ENCODE peak calls at places on chromosome 18, in six cellular contexts. One of them, this sample, is unnamed.

GRCh38 chr18:28045176-28045810 is 131.6 kb downstream of the CDH2 start:
- DNase-seq in vagina: no peak
- DNase-seq in stomach: no peak
- DNase-seq in endothelial cell of umbilical vein: peak
- DNase-seq in suprapubic skin: no peak
- DNase-seq in spleen: no peak
- DNase-seq in this sample: no peak

GRCh38 chr18:70468861-70469570 is 180.2 kb downstream of the SOCS6 start:
- DNase-seq in vagina: no peak
- DNase-seq in suprapubic skin: no peak
- DNase-seq in endothelial cell of umbilical vein: no peak
- DNase-seq in stomach: no peak
- DNase-seq in spleen: no peak
- DNase-seq in this sample: no peak

GRCh38 chr18:57436193-57436964 is 1.2 kb downstream of the ONECUT2 start:
- DNase-seq in stomach: no peak
- DNase-seq in spleen: no peak
- DNase-seq in endothelial cell of umbilical vein: no peak
- DNase-seq in vagina: no peak
- DNase-seq in suprapubic skin: no peak
- DNase-seq in this sample: no peak

GRCh38 chr18:37452697-37453385 is 112.8 kb downstream of the CELF4 start:
- DNase-seq in endothelial cell of umbilical vein: no peak
- DNase-seq in vagina: no peak
- DNase-seq in stomach: no peak
- DNase-seq in spleen: no peak
- DNase-seq in suprapubic skin: no peak
- DNase-seq in this sample: no peak

GRCh38 chr18:50619833-50620232 is 59.9 kb downstream of the MAPK4 start:
- DNase-seq in spleen: no peak
- DNase-seq in suprapubic skin: no peak
- DNase-seq in endothelial cell of umbilical vein: no peak
- DNase-seq in vagina: no peak
- DNase-seq in stomach: no peak
- DNase-seq in this sample: no peak

GRCh38 chr18:56235773-56236115 is 402.6 kb downstream of the TXNL1 start:
- DNase-seq in stomach: no peak
- DNase-seq in suprapubic skin: no peak
- DNase-seq in vagina: no peak
- DNase-seq in endothelial cell of umbilical vein: no peak
- DNase-seq in spleen: no peak
- DNase-seq in this sample: no peak

GRCh38 chr18:69996417-69996816 is 48.7 kb upstream of the CD226 start:
- DNase-seq in suprapubic skin: no peak
- DNase-seq in vagina: no peak
- DNase-seq in stomach: no peak
- DNase-seq in endothelial cell of umbilical vein: no peak
- DNase-seq in spleen: no peak
- DNase-seq in this sample: no peak

GRCh38 chr18:55839350-55839749 is 251.4 kb upstream of the TCF4 start:
- DNase-seq in endothelial cell of umbilical vein: no peak
- DNase-seq in vagina: no peak
- DNase-seq in suprapubic skin: no peak
- DNase-seq in stomach: no peak
- DNase-seq in spleen: no peak
- DNase-seq in this sample: no peak

GRCh38 chr18:78406743-78407455 is 572.7 kb upstream of the SALL3 start:
- DNase-seq in stomach: peak
- DNase-seq in endothelial cell of umbilical vein: no peak
- DNase-seq in spleen: peak
- DNase-seq in suprapubic skin: no peak
- DNase-seq in vagina: no peak
- DNase-seq in this sample: no peak

GRCh38 chr18:34730774-34731173 is 20.7 kb downstream of the DTNA start:
- DNase-seq in suprapubic skin: no peak
- DNase-seq in spleen: no peak
- DNase-seq in endothelial cell of umbilical vein: no peak
- DNase-seq in stomach: no peak
- DNase-seq in vagina: no peak
- DNase-seq in this sample: no peak

GRCh38 chr18:46294325-46294724 is 190.1 kb downstream of the HAUS1 start:
- DNase-seq in endothelial cell of umbilical vein: no peak
- DNase-seq in vagina: no peak
- DNase-seq in stomach: no peak
- DNase-seq in suprapubic skin: no peak
- DNase-seq in spleen: no peak
- DNase-seq in this sample: no peak

GRCh38 chr18:23225518-23225917 is 90.2 kb downstream of the CABLES1 start:
- DNase-seq in suprapubic skin: no peak
- DNase-seq in vagina: no peak
- DNase-seq in endothelial cell of umbilical vein: peak
- DNase-seq in spleen: no peak
- DNase-seq in stomach: no peak
- DNase-seq in this sample: no peak

GRCh38 chr18:23281626-23282436 is 146.5 kb downstream of the CABLES1 start:
- DNase-seq in vagina: no peak
- DNase-seq in stomach: no peak
- DNase-seq in suprapubic skin: no peak
- DNase-seq in spleen: no peak
- DNase-seq in endothelial cell of umbilical vein: peak
- DNase-seq in this sample: no peak

GRCh38 chr18:77054288-77054605 is 78.3 kb downstream of the MBP start:
- DNase-seq in suprapubic skin: no peak
- DNase-seq in vagina: no peak
- DNase-seq in spleen: peak
- DNase-seq in endothelial cell of umbilical vein: no peak
- DNase-seq in stomach: no peak
- DNase-seq in this sample: no peak

GRCh38 chr18:12838178-12838634 is 45.8 kb downstream of the PTPN2 start:
- DNase-seq in spleen: no peak
- DNase-seq in stomach: peak
- DNase-seq in suprapubic skin: no peak
- DNase-seq in vagina: no peak
- DNase-seq in endothelial cell of umbilical vein: no peak
- DNase-seq in this sample: no peak

GRCh38 chr18:63363951-63364350 is 3.1 kb downstream of the KDSR start:
- DNase-seq in spleen: no peak
- DNase-seq in stomach: no peak
- DNase-seq in suprapubic skin: no peak
- DNase-seq in vagina: no peak
- DNase-seq in endothelial cell of umbilical vein: no peak
- DNase-seq in this sample: no peak

GRCh38 chr18:62396381-62396780 is 71.3 kb downstream of the TNFRSF11A start:
- DNase-seq in suprapubic skin: no peak
- DNase-seq in spleen: no peak
- DNase-seq in stomach: no peak
- DNase-seq in vagina: no peak
- DNase-seq in endothelial cell of umbilical vein: no peak
- DNase-seq in this sample: no peak

GRCh38 chr18:58756596-58757240 is 85.5 kb downstream of the MALT1 start:
- DNase-seq in spleen: peak
- DNase-seq in endothelial cell of umbilical vein: no peak
- DNase-seq in vagina: peak
- DNase-seq in suprapubic skin: no peak
- DNase-seq in stomach: no peak
- DNase-seq in this sample: peak

GRCh38 chr18:13136056-13136688 is 82.4 kb upstream of the LDLRAD4 start:
- DNase-seq in suprapubic skin: no peak
- DNase-seq in stomach: no peak
- DNase-seq in endothelial cell of umbilical vein: no peak
- DNase-seq in spleen: peak
- DNase-seq in vagina: no peak
- DNase-seq in this sample: no peak

GRCh38 chr18:66682855-66683322 is 79.0 kb upstream of the CDH19 start:
- DNase-seq in endothelial cell of umbilical vein: peak
- DNase-seq in stomach: no peak
- DNase-seq in spleen: no peak
- DNase-seq in vagina: no peak
- DNase-seq in suprapubic skin: no peak
- DNase-seq in this sample: no peak

GRCh38 chr18:42545825-42546224 is 569.7 kb downstream of the RIT2 start:
- DNase-seq in spleen: no peak
- DNase-seq in endothelial cell of umbilical vein: no peak
- DNase-seq in stomach: no peak
- DNase-seq in suprapubic skin: no peak
- DNase-seq in vagina: no peak
- DNase-seq in this sample: no peak

GRCh38 chr18:8707946-8708345 is 2.6 kb downstream of the MTCL1 start:
- DNase-seq in vagina: no peak
- DNase-seq in endothelial cell of umbilical vein: no peak
- DNase-seq in stomach: no peak
- DNase-seq in suprapubic skin: no peak
- DNase-seq in spleen: no peak
- DNase-seq in this sample: no peak

GRCh38 chr18:8711736-8712135 is 6.4 kb downstream of the MTCL1 start:
- DNase-seq in spleen: no peak
- DNase-seq in stomach: no peak
- DNase-seq in suprapubic skin: no peak
- DNase-seq in vagina: no peak
- DNase-seq in endothelial cell of umbilical vein: no peak
- DNase-seq in this sample: peak

GRCh38 chr18:8706981-8707940 is 1.9 kb downstream of the MTCL1 start:
- DNase-seq in vagina: no peak
- DNase-seq in suprapubic skin: no peak
- DNase-seq in stomach: peak
- DNase-seq in spleen: peak
- DNase-seq in endothelial cell of umbilical vein: peak
- DNase-seq in this sample: peak

GRCh38 chr18:8708670-8709069 is 3.3 kb downstream of the MTCL1 start:
- DNase-seq in spleen: no peak
- DNase-seq in vagina: no peak
- DNase-seq in endothelial cell of umbilical vein: no peak
- DNase-seq in stomach: no peak
- DNase-seq in suprapubic skin: no peak
- DNase-seq in this sample: no peak

DNA sequence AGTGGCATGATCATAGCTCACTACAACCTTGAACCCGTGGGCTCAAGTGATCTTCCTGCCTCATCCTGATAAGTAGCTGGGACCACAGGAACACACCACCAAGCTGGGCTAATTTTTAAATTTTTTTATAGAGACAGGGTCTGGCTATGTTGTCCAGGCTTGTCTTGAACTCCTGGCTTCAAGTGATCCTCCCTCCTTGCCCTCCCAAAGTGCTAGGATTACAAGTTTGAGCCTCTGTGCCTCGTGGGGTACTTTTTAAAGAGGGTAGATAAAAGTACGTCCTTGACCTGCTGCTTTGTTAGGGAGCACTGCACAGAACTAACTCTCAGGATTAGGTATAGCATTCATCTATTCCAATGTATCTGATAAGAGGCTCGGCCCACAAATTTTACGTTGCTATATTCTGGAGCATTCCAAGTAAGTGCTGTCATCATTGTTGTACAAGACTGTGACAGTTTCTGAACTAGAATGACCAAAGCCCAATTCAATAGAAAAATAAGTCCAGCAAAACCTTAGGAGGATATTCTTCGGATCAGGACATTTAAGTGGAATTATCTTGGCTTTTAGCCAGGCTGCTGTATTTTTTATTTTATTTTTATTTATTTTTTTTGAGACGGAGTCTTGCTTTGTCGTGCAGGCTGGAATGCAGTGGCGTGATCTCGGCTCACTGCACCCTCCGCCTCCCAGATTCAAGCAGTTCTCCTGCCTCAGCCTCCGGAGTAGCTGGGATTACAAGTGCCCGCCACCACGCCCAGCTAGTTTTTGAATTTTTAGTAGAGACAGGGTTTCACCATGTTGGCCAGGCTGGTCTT is 4.1 kb downstream of the MTCL1 start:
- DNase-seq in endothelial cell of umbilical vein: no peak
- DNase-seq in spleen: no peak
- DNase-seq in stomach: no peak
- DNase-seq in vagina: no peak
- DNase-seq in suprapubic skin: no peak
- DNase-seq in this sample: peak
- H3K4me3 ChIP-seq in endothelial cell of umbilical vein: no peak
- H3K4me3 ChIP-seq in spleen: no peak
- H3K4me3 ChIP-seq in stomach: no peak
- H3K4me3 ChIP-seq in vagina: no peak
- H3K4me3 ChIP-seq in suprapubic skin: no peak
- H3K4me3 ChIP-seq in this sample: no peak

GRCh38 chr18:48917579-48918101 is 33.1 kb downstream of the SMAD7 start:
- DNase-seq in stomach: no peak
- DNase-seq in vagina: no peak
- DNase-seq in endothelial cell of umbilical vein: no peak
- DNase-seq in spleen: no peak
- DNase-seq in suprapubic skin: no peak
- DNase-seq in this sample: no peak
- TF ChIP-seq POLR2AphosphoS5 in stomach: no peak
- TF ChIP-seq POLR2AphosphoS5 in vagina: no peak
- TF ChIP-seq POLR2AphosphoS5 in endothelial cell of umbilical vein: peak
- TF ChIP-seq POLR2AphosphoS5 in spleen: peak
- TF ChIP-seq POLR2AphosphoS5 in suprapubic skin: no peak
- TF ChIP-seq POLR2AphosphoS5 in this sample: no peak

DNA sequence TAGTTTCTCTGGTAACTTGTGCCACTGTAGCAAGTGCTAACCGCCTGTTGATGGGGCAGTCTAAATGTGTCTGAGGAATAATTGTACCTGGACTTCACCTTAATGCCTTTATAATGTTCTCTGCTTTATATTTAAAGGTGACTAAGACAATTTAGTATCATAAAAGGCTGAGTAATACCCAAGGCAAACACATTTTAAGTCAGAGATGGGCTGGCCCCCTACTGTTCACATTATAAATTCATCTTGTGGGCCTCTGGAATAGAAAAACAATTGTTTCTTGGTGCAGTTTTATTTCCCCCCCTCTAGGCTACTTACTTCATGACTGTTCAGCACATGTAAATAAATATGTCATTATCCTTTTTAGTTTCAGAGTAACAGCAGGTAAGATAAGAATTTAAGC is 559.3 kb upstream of the PIK3C3 start:
- DNase-seq in suprapubic skin: no peak
- DNase-seq in endothelial cell of umbilical vein: no peak
- DNase-seq in spleen: no peak
- DNase-seq in stomach: no peak
- DNase-seq in vagina: no peak
- DNase-seq in this sample: no peak
- TF ChIP-seq CTCF in suprapubic skin: no peak
- TF ChIP-seq CTCF in endothelial cell of umbilical vein: no peak
- TF ChIP-seq CTCF in spleen: no peak
- TF ChIP-seq CTCF in stomach: no peak
- TF ChIP-seq CTCF in vagina: no peak
- TF ChIP-seq CTCF in this sample: no peak

DNA sequence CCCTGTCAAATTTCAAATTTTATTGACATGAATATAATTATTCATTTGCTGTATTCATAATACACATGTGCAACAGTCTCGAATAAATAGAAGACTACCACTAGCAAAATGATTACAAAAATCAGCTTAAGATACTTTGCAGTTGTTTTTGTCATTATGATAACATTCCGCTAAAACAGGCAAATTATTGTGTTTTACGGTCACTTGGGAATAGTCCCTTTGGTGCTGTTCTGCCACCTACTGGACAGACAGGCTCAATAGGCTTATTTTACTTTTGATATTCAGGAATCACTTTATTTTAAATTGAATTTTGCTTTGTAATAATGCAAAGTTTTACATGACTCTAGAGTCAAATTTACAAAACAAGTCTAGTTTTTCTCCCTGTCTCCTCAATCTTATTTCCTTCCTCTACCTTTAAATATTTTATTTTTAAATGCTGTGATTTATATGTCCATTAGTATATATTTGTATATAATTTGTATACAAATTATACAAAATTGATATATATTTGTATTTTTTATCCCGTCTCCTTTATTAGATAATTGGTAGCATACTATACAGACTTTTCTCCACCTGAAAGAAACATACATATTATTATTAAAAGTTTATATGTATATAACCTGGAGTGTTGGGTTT is 456.3 kb downstream of the DLGAP1 start:
- DNase-seq in suprapubic skin: no peak
- DNase-seq in stomach: no peak
- DNase-seq in spleen: no peak
- DNase-seq in vagina: no peak
- DNase-seq in endothelial cell of umbilical vein: peak
- DNase-seq in this sample: no peak
- H3K4me3 ChIP-seq in suprapubic skin: no peak
- H3K4me3 ChIP-seq in stomach: no peak
- H3K4me3 ChIP-seq in spleen: no peak
- H3K4me3 ChIP-seq in vagina: no peak
- H3K4me3 ChIP-seq in endothelial cell of umbilical vein: no peak
- H3K4me3 ChIP-seq in this sample: no peak

This sample was measured in esophagus muscularis mucosa.